ENCODE peak calls at places on chromosomes 1 and 21, in four cellular contexts. One of them, this sample, is unnamed.

GRCh38 chr1:55839626-55840025 is 624.5 kb upstream of the USP24 start:
- DNase-seq in stomach: no peak
- DNase-seq in ovary: no peak
- DNase-seq in lung: no peak
- DNase-seq in this sample: no peak

GRCh38 chr1:212161231-212161781 is 123.9 kb upstream of the PPP2R5A start:
- DNase-seq in lung: no peak
- DNase-seq in stomach: no peak
- DNase-seq in ovary: no peak
- DNase-seq in this sample: peak

GRCh38 chr1:151072224-151072623 is 1.7 kb downstream of the GABPB2 start:
- DNase-seq in stomach: no peak
- DNase-seq in lung: no peak
- DNase-seq in ovary: no peak
- DNase-seq in this sample: no peak

GRCh38 chr1:192580351-192580962 is 4.9 kb downstream of the RGS1 start:
- DNase-seq in lung: no peak
- DNase-seq in stomach: no peak
- DNase-seq in ovary: no peak
- DNase-seq in this sample: no peak

GRCh38 chr1:150017206-150017750 is 6.8 kb upstream of the OTUD7B start:
- DNase-seq in lung: peak
- DNase-seq in ovary: no peak
- DNase-seq in stomach: peak
- DNase-seq in this sample: no peak

GRCh38 chr1:111025109-111025508 is 61.4 kb upstream of the LRIF1 start:
- DNase-seq in ovary: no peak
- DNase-seq in lung: no peak
- DNase-seq in stomach: no peak
- DNase-seq in this sample: no peak

GRCh38 chr1:110673805-110674336 is 869 bp downstream of the KCNA3 start:
- DNase-seq in stomach: no peak
- DNase-seq in ovary: no peak
- DNase-seq in lung: no peak
- DNase-seq in this sample: peak

GRCh38 chr1:30844631-30845030 is 63.9 kb downstream of the SDC3 start:
- DNase-seq in stomach: no peak
- DNase-seq in ovary: no peak
- DNase-seq in lung: no peak
- DNase-seq in this sample: no peak

GRCh38 chr1:100851726-100852125 is 42.9 kb downstream of the EXTL2 start:
- DNase-seq in lung: no peak
- DNase-seq in ovary: no peak
- DNase-seq in stomach: no peak
- DNase-seq in this sample: no peak

GRCh38 chr1:158146165-158146564 is 34.5 kb upstream of the CD1D start:
- DNase-seq in stomach: no peak
- DNase-seq in ovary: no peak
- DNase-seq in lung: no peak
- DNase-seq in this sample: no peak

GRCh38 chr1:184027751-184028682 is 9.5 kb downstream of the COLGALT2 start:
- DNase-seq in stomach: no peak
- DNase-seq in ovary: no peak
- DNase-seq in lung: no peak
- DNase-seq in this sample: no peak

GRCh38 chr1:35666916-35667315 is 25.6 kb upstream of the PSMB2 start:
- DNase-seq in ovary: no peak
- DNase-seq in stomach: no peak
- DNase-seq in lung: no peak
- DNase-seq in this sample: no peak

GRCh38 chr21:16454371-16454770 is 724.6 kb downstream of the USP25 start:
- DNase-seq in ovary: no peak
- DNase-seq in stomach: no peak
- DNase-seq in lung: no peak
- DNase-seq in this sample: no peak

DNA sequence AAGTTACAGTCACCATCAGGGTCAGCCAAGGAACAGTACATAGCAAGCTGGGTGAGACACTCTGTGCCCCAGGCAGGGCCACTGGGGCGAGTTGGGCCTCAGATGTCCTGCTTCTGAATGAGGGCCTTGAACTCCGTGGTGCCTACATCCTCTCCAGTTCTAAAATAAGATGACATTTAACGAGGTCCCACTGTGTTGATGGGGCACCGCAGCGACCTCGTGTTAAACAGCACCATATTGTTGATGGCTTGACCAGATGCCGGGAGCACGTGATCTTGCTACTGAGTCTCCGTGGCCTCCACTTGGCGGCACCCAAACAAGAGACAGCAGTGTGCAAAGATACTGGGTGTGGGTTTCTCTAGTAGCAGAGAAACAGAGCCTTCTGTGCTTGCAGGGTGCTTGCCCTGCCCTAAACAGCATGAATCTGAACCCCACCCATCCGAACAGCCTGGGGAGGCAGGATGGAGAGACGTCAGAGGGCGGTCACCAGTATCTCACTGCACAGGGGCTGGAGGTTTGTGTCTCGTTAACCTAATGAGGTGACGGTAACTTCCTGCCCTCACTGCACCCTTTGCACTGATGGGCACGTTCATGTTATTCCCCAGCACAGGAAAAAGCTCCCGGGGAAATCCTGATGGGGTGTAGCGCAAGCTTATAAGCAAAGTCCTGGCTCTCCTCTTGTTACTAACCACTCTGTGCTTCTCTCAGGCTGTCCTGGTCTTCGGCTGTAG is 324.4 kb downstream of the AJAP1 start:
- DNase-seq in stomach: no peak
- DNase-seq in ovary: peak
- DNase-seq in lung: no peak
- DNase-seq in this sample: no peak
- H3K27ac ChIP-seq in stomach: no peak
- H3K27ac ChIP-seq in ovary: peak
- H3K27ac ChIP-seq in lung: no peak
- H3K27ac ChIP-seq in this sample: no peak

GRCh38 chr1:230684146-230684545 is 29.8 kb downstream of the AGT start:
- DNase-seq in stomach: no peak
- DNase-seq in ovary: no peak
- DNase-seq in lung: no peak
- DNase-seq in this sample: no peak
- H3K27ac ChIP-seq in stomach: no peak
- H3K27ac ChIP-seq in ovary: no peak
- H3K27ac ChIP-seq in lung: no peak
- H3K27ac ChIP-seq in this sample: no peak

DNA sequence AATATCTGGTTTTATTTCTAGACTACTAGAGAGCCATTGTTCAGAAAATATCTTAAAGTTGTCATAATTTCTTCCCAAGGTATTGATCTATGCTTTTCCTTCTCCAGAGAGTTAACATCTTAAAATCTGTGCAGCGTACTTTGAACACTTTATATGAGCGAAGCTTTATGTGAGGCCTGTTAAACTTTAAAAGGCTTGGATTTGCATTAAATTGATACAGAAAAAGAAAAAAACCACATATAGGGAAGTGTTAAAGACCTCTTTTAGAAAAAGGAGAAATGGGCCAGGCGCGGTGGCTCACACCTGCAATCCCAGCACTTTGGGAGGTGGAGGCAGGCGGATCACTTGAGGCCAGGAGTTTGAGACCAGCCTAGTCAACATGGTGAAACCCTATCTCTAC is 59.2 kb upstream of the MORC3 start:
- DNase-seq in ovary: no peak
- DNase-seq in lung: no peak
- DNase-seq in stomach: no peak
- DNase-seq in this sample: no peak
- H3K27ac ChIP-seq in ovary: peak
- H3K27ac ChIP-seq in lung: no peak
- H3K27ac ChIP-seq in stomach: peak
- H3K27ac ChIP-seq in this sample: peak

DNA sequence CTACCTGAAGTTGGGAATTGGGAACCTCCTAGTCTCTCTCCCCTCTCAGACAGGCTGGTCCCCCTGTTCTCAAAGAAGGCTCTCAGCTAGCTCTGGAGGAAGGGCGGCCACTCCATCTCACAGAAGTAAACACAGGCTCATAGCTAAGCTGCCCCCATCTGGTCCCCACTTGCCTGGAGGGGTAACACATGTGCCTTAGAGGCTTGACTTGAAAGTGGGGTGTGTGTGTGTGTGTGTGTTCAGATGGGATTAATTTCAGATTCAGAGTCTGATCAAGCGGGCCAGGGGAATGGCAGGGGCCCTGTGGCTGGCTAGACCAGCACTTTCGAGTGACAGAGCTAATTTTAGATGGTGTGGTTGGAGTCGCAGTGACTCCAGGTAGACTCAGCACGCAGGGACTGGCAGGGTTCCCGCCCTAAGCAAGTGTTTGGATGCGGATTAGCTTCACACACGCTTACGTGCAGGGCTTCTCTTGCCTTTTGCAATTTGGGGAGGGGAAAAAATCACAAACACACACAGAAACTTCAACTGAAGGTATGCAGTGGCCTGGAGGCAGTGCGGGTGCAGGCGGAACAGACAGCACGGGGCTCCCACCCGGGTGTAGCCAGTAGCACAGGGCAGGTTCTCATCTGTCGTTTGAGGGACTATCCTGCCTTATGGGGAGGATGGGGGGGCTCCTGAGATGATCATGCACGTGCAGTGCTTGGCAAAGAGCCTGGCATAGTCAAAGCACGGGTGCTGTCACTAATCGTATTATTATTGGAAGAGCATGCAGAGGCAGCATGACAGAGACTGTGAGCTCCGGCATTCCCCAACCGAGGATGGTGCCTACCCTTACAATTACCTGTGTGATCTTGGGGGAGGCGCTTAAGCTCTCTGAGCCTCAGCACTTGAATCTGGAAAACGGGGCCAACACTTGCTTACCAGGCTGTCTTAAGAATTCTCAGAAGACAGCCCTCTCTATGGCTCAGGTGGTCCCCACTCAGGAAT is 1.3 kb downstream of the EDN2 start:
- DNase-seq in stomach: no peak
- DNase-seq in ovary: peak
- DNase-seq in lung: no peak
- DNase-seq in this sample: peak
- H3K27ac ChIP-seq in stomach: peak
- H3K27ac ChIP-seq in ovary: no peak
- H3K27ac ChIP-seq in lung: no peak
- H3K27ac ChIP-seq in this sample: peak

GRCh38 chr1:116415200-116415698 is 42.2 kb downstream of the ATP1A1 start:
- DNase-seq in stomach: no peak
- DNase-seq in ovary: no peak
- DNase-seq in lung: no peak
- DNase-seq in this sample: no peak

GRCh38 chr1:116416854-116417513 is 43.9 kb downstream of the ATP1A1 start:
- DNase-seq in ovary: no peak
- DNase-seq in lung: no peak
- DNase-seq in stomach: no peak
- DNase-seq in this sample: no peak

GRCh38 chr1:116418091-116418830 is 45.2 kb downstream of the ATP1A1 start:
- DNase-seq in lung: peak
- DNase-seq in stomach: peak
- DNase-seq in ovary: peak
- DNase-seq in this sample: peak

GRCh38 chr1:116415699-116416533 is 42.9 kb downstream of the ATP1A1 start:
- DNase-seq in ovary: peak
- DNase-seq in stomach: no peak
- DNase-seq in lung: peak
- DNase-seq in this sample: no peak

GRCh38 chr1:116417678-116418077 is 44.6 kb downstream of the ATP1A1 start:
- DNase-seq in stomach: no peak
- DNase-seq in lung: peak
- DNase-seq in ovary: no peak
- DNase-seq in this sample: no peak
- H3K27ac ChIP-seq in stomach: peak
- H3K27ac ChIP-seq in lung: peak
- H3K27ac ChIP-seq in ovary: peak
- H3K27ac ChIP-seq in this sample: peak

DNA sequence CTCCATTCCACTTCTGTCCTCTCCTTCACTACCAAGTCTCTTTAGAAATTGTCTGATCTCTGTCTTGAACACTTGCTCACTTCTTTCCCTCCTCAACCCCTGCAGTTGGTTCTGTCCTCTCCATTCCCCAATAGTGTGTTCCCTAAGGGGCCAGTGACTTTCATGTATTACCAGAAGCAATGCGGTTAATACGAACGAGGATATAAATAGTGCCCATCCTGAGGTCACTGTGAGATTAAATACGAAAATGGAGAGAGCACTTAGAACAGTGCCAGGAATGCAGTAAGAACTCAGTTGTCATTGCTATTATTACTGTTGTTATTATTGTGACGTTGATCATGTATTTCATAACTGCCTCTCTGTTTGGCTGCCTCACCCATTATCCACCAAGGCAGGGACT is 53.0 kb upstream of the ARTN start:
- DNase-seq in ovary: no peak
- DNase-seq in lung: no peak
- DNase-seq in stomach: no peak
- DNase-seq in this sample: no peak
- H3K27ac ChIP-seq in ovary: no peak
- H3K27ac ChIP-seq in lung: peak
- H3K27ac ChIP-seq in stomach: peak
- H3K27ac ChIP-seq in this sample: no peak

GRCh38 chr1:65431111-65431705 is 10.7 kb downstream of the LEPR start:
- DNase-seq in lung: no peak
- DNase-seq in stomach: no peak
- DNase-seq in ovary: no peak
- DNase-seq in this sample: no peak
- H3K27ac ChIP-seq in lung: no peak
- H3K27ac ChIP-seq in stomach: no peak
- H3K27ac ChIP-seq in ovary: no peak
- H3K27ac ChIP-seq in this sample: no peak

This sample was measured in thyroid gland.